ENCODE peak calls at places on chromosomes 7 and 10, in four cellular contexts. A, Q, B and T are unnamed samples.

GRCh38 chr10:71754562-71754961 is 18.8 kb downstream of the VSIR start:
- DNase-seq in A (no peak), Q (no peak), B (no peak), T (no peak)

GRCh38 chr10:71269301-71270288 is 49.5 kb upstream of the SLC29A3 start:
- DNase-seq in A (peak), Q (peak), B (peak), T (peak)

GRCh38 chr10:109922976-109923921 is at the start of gene XPNPEP1:
- DNase-seq in A (peak), Q (peak), B (peak), T (peak)

GRCh38 chr7:92782855-92783254 is 53.5 kb downstream of the CDK6 start:
- DNase-seq in A (no peak), Q (no peak), B (no peak), T (no peak)

GRCh38 chr10:132461683-132462231 is 64.8 kb downstream of the PWWP2B start:
- DNase-seq in A (no peak), Q (no peak), B (peak), T (no peak)

GRCh38 chr10:6659451-6659850 is 79.4 kb upstream of the PRKCQ start:
- DNase-seq in A (no peak), Q (no peak), B (no peak), T (peak)

GRCh38 chr7:80135306-80136104 is 874 bp downstream of the GNAI1 start:
- DNase-seq in A (no peak), Q (peak), B (peak), T (peak)

GRCh38 chr7:2632717-2633537 is 1.1 kb downstream of the TTYH3 start:
- DNase-seq in A (peak), Q (peak), B (peak), T (peak)

GRCh38 chr10:118908487-118909280 is 120.8 kb upstream of the NANOS1 start:
- DNase-seq in A (no peak), Q (no peak), B (no peak), T (no peak)

GRCh38 chr7:30743371-30744074 is 8.4 kb upstream of the INMT start:
- DNase-seq in A (peak), Q (peak), B (peak), T (peak)

GRCh38 chr10:131804551-131805295 is 96.1 kb upstream of the PPP2R2D start:
- DNase-seq in A (no peak), Q (no peak), B (no peak), T (no peak)

GRCh38 chr10:89158446-89158845 is 48.7 kb downstream of the CH25H start:
- DNase-seq in A (no peak), Q (no peak), B (no peak), T (no peak)

GRCh38 chr10:69051303-69051702 is 36.6 kb upstream of the SRGN start:
- DNase-seq in A (peak), Q (peak), B (no peak), T (peak)

GRCh38 chr10:58457761-58458616 is 54.7 kb upstream of the BICC1 start:
- DNase-seq in A (peak), Q (peak), B (no peak), T (peak)

GRCh38 chr7:51369746-51370145 is 53.1 kb upstream of the COBL start:
- DNase-seq in A (peak), Q (peak), B (peak), T (peak)

GRCh38 chr10:11297136-11297535 is 279.5 kb downstream of the CELF2 start:
- DNase-seq in A (no peak), Q (no peak), B (no peak), T (no peak)

GRCh38 chr10:11298116-11298515 is 280.4 kb downstream of the CELF2 start:
- DNase-seq in A (no peak), Q (peak), B (no peak), T (peak)

GRCh38 chr10:11294831-11295230 is 277.2 kb downstream of the CELF2 start:
- DNase-seq in A (no peak), Q (peak), B (no peak), T (peak)

GRCh38 chr10:11293332-11293731 is 275.7 kb downstream of the CELF2 start:
- DNase-seq in A (no peak), Q (no peak), B (no peak), T (no peak)

GRCh38 chr10:11295492-11295891 is 277.8 kb downstream of the CELF2 start:
- DNase-seq in A (no peak), Q (no peak), B (no peak), T (no peak)
- H3K4me3 ChIP-seq in A (no peak), Q (no peak), B (no peak), T (no peak)

GRCh38 chr10:62268027-62268398 is 631 bp downstream of the RTKN2 start:
- DNase-seq in A (no peak), Q (no peak), B (no peak), T (no peak)

GRCh38 chr10:62264126-62264525 is 4.5 kb downstream of the RTKN2 start:
- DNase-seq in A (no peak), Q (no peak), B (no peak), T (no peak)

GRCh38 chr10:62266611-62267010 is 2.0 kb downstream of the RTKN2 start:
- DNase-seq in A (no peak), Q (no peak), B (no peak), T (no peak)

GRCh38 chr10:62266147-62266546 is 2.5 kb downstream of the RTKN2 start:
- DNase-seq in A (no peak), Q (no peak), B (no peak), T (no peak)

GRCh38 chr10:62264702-62265436 is 3.8 kb downstream of the RTKN2 start:
- DNase-seq in A (peak), Q (peak), B (peak), T (peak)
- TF ChIP-seq CTCF in A (peak), Q (peak), B (peak), T (peak)

GRCh38 chr7:113331155-113331898 is 213.0 kb upstream of the SMIM30 start:
- DNase-seq in A (no peak), Q (no peak), B (no peak), T (no peak)
- H3K4me3 ChIP-seq in A (no peak), Q (no peak), B (no peak), T (no peak)

GRCh38 chr7:43851796-43852195 is 17.5 kb downstream of the MRPS24 start:
- DNase-seq in A (no peak), Q (no peak), B (no peak), T (no peak)

GRCh38 chr7:43855176-43855575 is 14.1 kb downstream of the MRPS24 start:
- DNase-seq in A (no peak), Q (no peak), B (no peak), T (no peak)

GRCh38 chr7:43856316-43856715 is 13.0 kb downstream of the MRPS24 start:
- DNase-seq in A (no peak), Q (no peak), B (no peak), T (no peak)

GRCh38 chr7:43856996-43857395 is 12.3 kb downstream of the MRPS24 start:
- DNase-seq in A (no peak), Q (no peak), B (no peak), T (no peak)
- TF ChIP-seq CTCF in A (no peak), Q (no peak), B (no peak), T (no peak)

DNA sequence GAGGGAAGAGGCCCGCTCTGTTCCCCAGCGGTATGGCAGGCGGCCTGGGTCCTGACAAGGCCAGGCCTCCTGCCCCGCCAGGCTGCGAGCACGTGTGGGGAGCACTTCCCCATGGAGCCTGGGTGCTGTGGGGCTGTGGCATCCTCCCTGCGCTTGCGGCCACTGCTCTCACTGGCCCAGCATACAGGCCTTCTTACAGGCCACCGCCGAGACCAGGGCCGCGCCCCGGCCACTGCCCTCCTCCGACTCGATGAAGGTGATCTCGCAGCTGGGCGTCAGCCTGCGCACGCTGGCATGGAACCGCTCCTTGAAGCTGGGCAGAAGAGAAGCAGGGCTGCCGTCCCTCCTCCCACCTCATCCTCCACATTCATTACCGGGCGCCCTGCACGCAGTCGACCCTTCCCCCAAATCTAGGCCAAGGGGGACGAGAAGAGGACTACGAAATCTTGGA is 3.9 kb upstream of the MYL7 start:
- DNase-seq in A (no peak), Q (no peak), B (no peak), T (no peak)
- H3K4me3 ChIP-seq in A (no peak), Q (no peak), B (no peak), T (peak)